ENCODE peak calls at places on chromosome 20, in nine cellular contexts. W, K, E, A, Q, I, D, P and O are unnamed samples.

GRCh38 chr20:12970372-12970821 is 38.4 kb upstream of the SPTLC3 start:
- DNase-seq in W (peak; percentile 5), K (no peak), E (peak; percentile 6), A (no peak), Q (no peak), I (peak; percentile 20), D (no peak), P (peak; percentile 4), O (no peak)

GRCh38 chr20:33697129-33697528 is 10.9 kb upstream of the E2F1 start:
- DNase-seq in W (no peak), K (no peak), E (no peak), A (no peak), Q (no peak), I (no peak), D (no peak), P (no peak), O (peak; percentile 17)

GRCh38 chr20:13183005-13183404 is 38.1 kb upstream of the ISM1 start:
- DNase-seq in W (no peak), K (no peak), E (no peak), A (no peak), Q (no peak), I (no peak), D (no peak), P (no peak), O (no peak)

GRCh38 chr20:45347936-45348809 is at the start of gene SDC4:
- DNase-seq in W (no peak), K (no peak), E (no peak), A (peak; percentile 73), Q (peak; percentile 19), I (peak; percentile 74), D (no peak), P (no peak), O (no peak)

GRCh38 chr20:34415079-34415478 is 52.0 kb downstream of the ITCH start:
- DNase-seq in W (no peak), K (peak; percentile 78), E (no peak), A (no peak), Q (no peak), I (no peak), D (no peak), P (no peak), O (no peak)

GRCh38 chr20:37406010-37406998 is 60.4 kb downstream of the SRC start:
- DNase-seq in W (no peak), K (peak; percentile 22), E (no peak), A (peak; percentile 44), Q (peak; percentile 68), I (peak; percentile 59), D (peak; percentile 64), P (peak; percentile 45), O (peak; percentile 11)

GRCh38 chr20:54276577-54277169 is 68.8 kb downstream of the PFDN4 start:
- DNase-seq in W (no peak), K (no peak), E (no peak), A (no peak), Q (no peak), I (no peak), D (no peak), P (no peak), O (no peak)

GRCh38 chr20:31923388-31924271 is 28.2 kb downstream of the PDRG1 start:
- DNase-seq in W (no peak), K (no peak), E (no peak), A (no peak), Q (no peak), I (no peak), D (no peak), P (no peak), O (no peak)

GRCh38 chr20:11454966-11455799 is 462.5 kb upstream of the BTBD3 start:
- DNase-seq in W (no peak), K (no peak), E (no peak), A (no peak), Q (no peak), I (peak; percentile 58), D (no peak), P (no peak), O (no peak)

GRCh38 chr20:32236819-32237218 is 29.1 kb downstream of the POFUT1 start:
- DNase-seq in W (no peak), K (no peak), E (no peak), A (no peak), Q (no peak), I (no peak), D (no peak), P (no peak), O (no peak)

GRCh38 chr20:11544029-11544678 is 373.5 kb upstream of the BTBD3 start:
- DNase-seq in W (peak; percentile 28), K (no peak), E (peak; percentile 32), A (no peak), Q (peak; percentile 58), I (peak; percentile 55), D (peak; percentile 48), P (peak; percentile 57), O (peak; percentile 28)

GRCh38 chr20:49747707-49748524 is 34.2 kb upstream of the B4GALT5 start:
- DNase-seq in W (peak; percentile 79), K (peak; percentile 46), E (no peak), A (no peak), Q (no peak), I (no peak), D (peak; percentile 60), P (no peak), O (no peak)

GRCh38 chr20:36144336-36144735 is 10.2 kb upstream of the EPB41L1 start:
- DNase-seq in W (no peak), K (no peak), E (no peak), A (no peak), Q (no peak), I (no peak), D (no peak), P (no peak), O (no peak)

GRCh38 chr20:47233333-47234188 is 122.9 kb downstream of the ZMYND8 start:
- DNase-seq in W (no peak), K (no peak), E (no peak), A (no peak), Q (no peak), I (no peak), D (no peak), P (no peak), O (no peak)

GRCh38 chr20:53752971-53753879 is 159.6 kb upstream of the ZNF217 start:
- DNase-seq in W (no peak), K (no peak), E (no peak), A (no peak), Q (no peak), I (no peak), D (no peak), P (no peak), O (no peak)